ENCODE peak calls at places on chromosomes 2 and 18, in six cellular contexts. H is KG1, L is AG08396, J is GOT3, W is progenitor cell of endocrine pancreas, X is endothelial cell. E is an unnamed sample.

GRCh38 chr2:202494856-202495604 is 118.9 kb downstream of the BMPR2 start:
- DNase-seq in X (peak), L (no peak), H (no peak), J (no peak), W (no peak), E (no peak)

GRCh38 chr2:227783404-227784138 is 30.1 kb upstream of the CCL20 start:
- DNase-seq in X (no peak), W (no peak), H (no peak), J (no peak), L (no peak), E (no peak)

GRCh38 chr2:103289101-103289725 is 527.4 kb downstream of the TMEM182 start:
- DNase-seq in W (no peak), X (peak), J (no peak), L (no peak), H (no peak), E (no peak)

GRCh38 chr2:232539298-232540231 is at the start of gene CHRNG:
- DNase-seq in L (no peak), J (no peak), X (no peak), W (no peak), H (no peak), E (no peak)

GRCh38 chr18:48488388-48488850 is 50.4 kb upstream of the CTIF start:
- DNase-seq in W (no peak), H (no peak), L (peak), X (no peak), J (peak), E (peak)

GRCh38 chr2:152580722-152581121 is 136.5 kb downstream of the PRPF40A start:
- DNase-seq in X (no peak), W (no peak), H (no peak), L (no peak), J (no peak), E (no peak)

GRCh38 chr2:29966256-29966655 is 44.9 kb upstream of the ALK start:
- DNase-seq in H (no peak), W (no peak), X (no peak), J (no peak), L (no peak), E (no peak)

GRCh38 chr2:232779935-232780334 is 3.6 kb upstream of the KCNJ13 start:
- DNase-seq in X (no peak), L (no peak), W (no peak), H (no peak), J (no peak), E (no peak)

GRCh38 chr2:20008703-20009102 is 3.8 kb downstream of the MATN3 start:
- DNase-seq in H (no peak), L (no peak), X (no peak), W (no peak), J (no peak), E (no peak)

GRCh38 chr2:162127422-162127821 is 24.6 kb downstream of the GCG start:
- DNase-seq in W (no peak), H (no peak), L (no peak), J (no peak), X (no peak), E (no peak)

GRCh38 chr2:88159955-88160415 is 10.2 kb upstream of the THNSL2 start:
- DNase-seq in L (peak), J (no peak), X (peak), W (peak), H (peak), E (no peak)

GRCh38 chr18:48949606-48950535 is 894 bp downstream of the SMAD7 start:
- DNase-seq in L (no peak), J (no peak), W (peak), H (no peak), X (peak), E (no peak)

GRCh38 chr18:9404565-9405060 is 70.0 kb downstream of the TWSG1 start:
- DNase-seq in J (no peak), W (no peak), X (no peak), H (peak), L (no peak), E (no peak)

GRCh38 chr2:30865892-30866681 is 58.8 kb upstream of the CAPN13 start:
- DNase-seq in X (no peak), W (no peak), L (no peak), J (no peak), H (peak), E (no peak)

GRCh38 chr2:62774555-62775366 is 69.2 kb downstream of the EHBP1 start:
- DNase-seq in X (peak), J (no peak), W (no peak), L (no peak), H (peak), E (no peak)

GRCh38 chr2:177501186-177501585 is 108.6 kb downstream of the AGPS start:
- DNase-seq in J (no peak), W (no peak), H (no peak), L (no peak), X (no peak), E (no peak)

E was measured in thoracic aorta.